ENCODE peak calls at places on chromosomes 1 and 21, in ten cellular contexts. W is head of caudate nucleus; E is left ventricle myocardium inferior; T is epithelial cell of esophagus; Q is NCI-H2081; R is EL; J is heart right ventricle; K is AG08396; L is brain microvascular endothelial cell; O is stimulated activated CD4-positive, alpha-beta T cell treated with anti-CD3 and anti-CD28 coated beads, Interleukin-2, amount 100 ng/mL, for 48 hours. C is an unnamed sample.

GRCh38 chr1:6965062-6965913 is 180.0 kb downstream of the CAMTA1 start:
- DNase-seq in E (no peak), L (no peak), T (no peak), J (no peak), K (no peak), W (no peak), R (no peak), Q (no peak), O (no peak), C (no peak)

GRCh38 chr1:115946116-115946515 is 30.2 kb upstream of the SLC22A15 start:
- DNase-seq in E (no peak), J (no peak), Q (no peak), K (no peak), L (no peak), T (no peak), W (no peak), R (no peak), O (no peak), C (no peak)

GRCh38 chr1:154855186-154855585 is 14.9 kb downstream of the KCNN3 start:
- DNase-seq in T (peak; percentile 50), O (no peak), Q (no peak), L (no peak), R (no peak), W (no peak), J (no peak), E (no peak), K (no peak), C (no peak)

GRCh38 chr1:6006882-6007281 is 14.7 kb upstream of the NPHP4 start:
- DNase-seq in T (no peak), L (no peak), W (peak; percentile 22), J (peak; percentile 58), K (no peak), R (no peak), Q (no peak), O (no peak), E (peak; percentile 57), C (no peak)

GRCh38 chr1:44025816-44026215 is 5.4 kb downstream of the SLC6A9 start:
- DNase-seq in O (no peak), E (no peak), L (no peak), T (peak; percentile 47), R (no peak), Q (no peak), W (no peak), J (no peak), K (no peak), C (no peak)

GRCh38 chr1:180778782-180779398 is 133.8 kb upstream of the KIAA1614 start:
- DNase-seq in E (no peak), R (no peak), W (no peak), J (no peak), L (no peak), Q (peak; percentile 26), O (no peak), K (no peak), T (peak; percentile 41), C (no peak)

GRCh38 chr21:42564561-42564971 is 50.9 kb downstream of the SLC37A1 start:
- DNase-seq in L (no peak), E (no peak), W (peak; percentile 12), J (no peak), Q (no peak), O (no peak), K (no peak), R (no peak), T (no peak), C (no peak)

GRCh38 chr1:31155216-31155806 is 84.4 kb downstream of the NKAIN1 start:
- DNase-seq in Q (peak; percentile 71), L (peak; percentile 39), W (peak; percentile 43), T (peak; percentile 73), O (peak; percentile 57), K (peak; percentile 84), R (peak; percentile 77), E (peak; percentile 69), J (peak; percentile 69), C (peak; percentile 62)

GRCh38 chr1:169949139-169949538 is 55.4 kb upstream of the SCYL3 start:
- DNase-seq in E (no peak), Q (no peak), J (no peak), T (no peak), W (no peak), O (no peak), K (peak; percentile 8), L (peak; percentile 73), R (peak; percentile 64), C (no peak)

GRCh38 chr21:42844411-42845113 is 34.8 kb downstream of the WDR4 start:
- DNase-seq in Q (no peak), J (peak; percentile 65), K (no peak), W (peak; percentile 50), L (no peak), O (no peak), T (no peak), R (no peak), E (peak; percentile 69), C (no peak)

C was measured in stimulated activated naive B cell treated with anti-CD40 and anti-IgM and Interleukin-4, amounts not matched to agents 10 μg/mL and 1 μg/mL and 100 μg/mL, for 72 hours.